ENCODE peak calls at places on chromosomes 1 and 21, in six cellular contexts. One of them, this sample, is unnamed.

GRCh38 chr1:64343105-64343960 is 126.6 kb upstream of the CACHD1 start:
- DNase-seq in ELR: peak
- DNase-seq in activated naive CD4-positive, alpha-beta T cell treated with anti-CD3 and anti-CD28 coated beads, Interleukin-2, amount 10 ng/mL, durations not matched to agents 7 days and 5 days: no peak
- DNase-seq in astrocyte of the hippocampus: peak
- DNase-seq in PC-9: peak
- DNase-seq in GM03348: peak
- DNase-seq in this sample: no peak

GRCh38 chr1:219745070-219745469 is 132.2 kb upstream of the ZC3H11B start:
- DNase-seq in ELR: no peak
- DNase-seq in activated naive CD4-positive, alpha-beta T cell treated with anti-CD3 and anti-CD28 coated beads, Interleukin-2, amount 10 ng/mL, durations not matched to agents 7 days and 5 days: no peak
- DNase-seq in astrocyte of the hippocampus: no peak
- DNase-seq in PC-9: no peak
- DNase-seq in GM03348: no peak
- DNase-seq in this sample: no peak

GRCh38 chr1:215146252-215146975 is 63.9 kb downstream of the KCNK2 start:
- DNase-seq in ELR: peak
- DNase-seq in activated naive CD4-positive, alpha-beta T cell treated with anti-CD3 and anti-CD28 coated beads, Interleukin-2, amount 10 ng/mL, durations not matched to agents 7 days and 5 days: no peak
- DNase-seq in astrocyte of the hippocampus: peak
- DNase-seq in PC-9: peak
- DNase-seq in GM03348: no peak
- DNase-seq in this sample: peak

GRCh38 chr21:28554660-28555475 is 437.8 kb downstream of the LTN1 start:
- DNase-seq in ELR: peak
- DNase-seq in activated naive CD4-positive, alpha-beta T cell treated with anti-CD3 and anti-CD28 coated beads, Interleukin-2, amount 10 ng/mL, durations not matched to agents 7 days and 5 days: no peak
- DNase-seq in astrocyte of the hippocampus: peak
- DNase-seq in PC-9: no peak
- DNase-seq in GM03348: peak
- DNase-seq in this sample: peak

GRCh38 chr1:31476891-31477846 is 64.2 kb downstream of the SERINC2 start:
- DNase-seq in ELR: peak
- DNase-seq in activated naive CD4-positive, alpha-beta T cell treated with anti-CD3 and anti-CD28 coated beads, Interleukin-2, amount 10 ng/mL, durations not matched to agents 7 days and 5 days: no peak
- DNase-seq in astrocyte of the hippocampus: no peak
- DNase-seq in PC-9: peak
- DNase-seq in GM03348: no peak
- DNase-seq in this sample: peak

GRCh38 chr1:67149179-67149770 is 14.5 kb upstream of the C1orf141 start:
- DNase-seq in ELR: peak
- DNase-seq in activated naive CD4-positive, alpha-beta T cell treated with anti-CD3 and anti-CD28 coated beads, Interleukin-2, amount 10 ng/mL, durations not matched to agents 7 days and 5 days: peak
- DNase-seq in astrocyte of the hippocampus: peak
- DNase-seq in PC-9: peak
- DNase-seq in GM03348: peak
- DNase-seq in this sample: peak

GRCh38 chr1:1399870-1400575 is 888 bp upstream of the CCNL2 start:
- DNase-seq in ELR: peak
- DNase-seq in activated naive CD4-positive, alpha-beta T cell treated with anti-CD3 and anti-CD28 coated beads, Interleukin-2, amount 10 ng/mL, durations not matched to agents 7 days and 5 days: peak
- DNase-seq in astrocyte of the hippocampus: peak
- DNase-seq in PC-9: no peak
- DNase-seq in GM03348: peak
- DNase-seq in this sample: peak

GRCh38 chr1:153963850-153964331 is 554 bp upstream of the SLC39A1 start:
- DNase-seq in ELR: peak
- DNase-seq in activated naive CD4-positive, alpha-beta T cell treated with anti-CD3 and anti-CD28 coated beads, Interleukin-2, amount 10 ng/mL, durations not matched to agents 7 days and 5 days: no peak
- DNase-seq in astrocyte of the hippocampus: peak
- DNase-seq in PC-9: peak
- DNase-seq in GM03348: peak
- DNase-seq in this sample: no peak

GRCh38 chr1:28244549-28245251 is 8.8 kb downstream of the ATP5IF1 start:
- DNase-seq in ELR: no peak
- DNase-seq in activated naive CD4-positive, alpha-beta T cell treated with anti-CD3 and anti-CD28 coated beads, Interleukin-2, amount 10 ng/mL, durations not matched to agents 7 days and 5 days: no peak
- DNase-seq in astrocyte of the hippocampus: no peak
- DNase-seq in PC-9: no peak
- DNase-seq in GM03348: no peak
- DNase-seq in this sample: peak